ENCODE peak calls at places on chromosomes 13 and 19, in nine cellular contexts. B is A549, T is brain microvascular endothelial cell, A is epithelial cell of proximal tubule, N is mucosa of descending colon, F is neural progenitor cell, J is GM06990, E is psoas muscle, O is fibroblast of pulmonary artery. R is an unnamed sample.

GRCh38 chr13:77990973-77991372 is 72.3 kb upstream of the EDNRB start:
- DNase-seq in O (no peak), J (no peak), A (no peak), T (no peak), F (no peak), N (no peak), E (no peak), B (no peak), R (no peak)

GRCh38 chr13:32001392-32001768 is 30.2 kb upstream of the FRY start:
- DNase-seq in A (no peak), J (peak; percentile 11), F (peak; percentile 61), O (peak; percentile 70), N (peak; percentile 14), B (peak; percentile 40), E (no peak), T (peak; percentile 35), R (peak; percentile 30)

GRCh38 chr13:110371550-110372465 is 64.7 kb downstream of the COL4A2 start:
- DNase-seq in N (no peak), O (peak; percentile 61), B (no peak), E (no peak), T (peak; percentile 64), F (no peak), A (peak; percentile 99), J (peak; percentile 42), R (no peak)

GRCh38 chr13:80873589-80873988 is 532.7 kb upstream of the SPRY2 start:
- DNase-seq in B (no peak), N (peak; percentile 2), J (no peak), E (no peak), T (no peak), O (no peak), A (no peak), F (no peak), R (no peak)

GRCh38 chr13:112449545-112449930 is 73.4 kb downstream of the SPACA7 start:
- DNase-seq in B (no peak), F (no peak), T (no peak), J (no peak), E (peak; percentile 46), O (no peak), N (no peak), A (no peak), R (no peak)

GRCh38 chr19:10471909-10472308 is 31.2 kb downstream of the KEAP1 start:
- DNase-seq in F (no peak), A (no peak), E (no peak), B (peak; percentile 28), J (no peak), O (peak; percentile 64), N (no peak), T (peak; percentile 35), R (no peak)

GRCh38 chr19:7673995-7674667 is 2.8 kb upstream of the MCEMP1 start:
- DNase-seq in J (peak; percentile 64), N (peak; percentile 81), E (peak; percentile 75), B (peak; percentile 47), F (peak; percentile 71), T (peak; percentile 50), A (no peak), O (peak; percentile 55), R (peak; percentile 42)

GRCh38 chr19:54026656-54027055 is 35.2 kb downstream of the CACNG6 start:
- DNase-seq in B (no peak), T (no peak), A (no peak), J (no peak), F (no peak), E (no peak), N (no peak), O (no peak), R (no peak)

GRCh38 chr19:10007811-10008211 is 2.5 kb downstream of the COL5A3 start:
- DNase-seq in B (no peak), F (no peak), N (no peak), T (peak; percentile 51), O (peak; percentile 57), E (peak; percentile 68), J (no peak), A (no peak), R (no peak)

GRCh38 chr13:112442483-112443090 is 66.4 kb downstream of the SPACA7 start:
- DNase-seq in E (peak; percentile 19), A (no peak), B (no peak), J (no peak), N (no peak), T (no peak), O (peak; percentile 10), F (peak; percentile 29), R (no peak)

GRCh38 chr19:28631931-28632330 is 581.0 kb downstream of the UQCRFS1 start:
- DNase-seq in J (no peak), O (no peak), F (no peak), N (no peak), A (no peak), E (no peak), T (no peak), B (no peak), R (no peak)

GRCh38 chr13:51249254-51249653 is 27.1 kb downstream of the FAM124A start:
- DNase-seq in B (no peak), J (no peak), F (no peak), N (no peak), E (no peak), T (no peak), O (no peak), A (no peak), R (no peak)

GRCh38 chr13:29676941-29677452 is 81.5 kb upstream of the SLC7A1 start:
- DNase-seq in B (no peak), J (no peak), A (no peak), O (no peak), F (peak; percentile 7), N (peak; percentile 48), E (no peak), T (no peak), R (no peak)

GRCh38 chr13:113907637-113908617 is 44.1 kb upstream of the GAS6 start:
- DNase-seq in E (no peak), T (no peak), A (no peak), O (peak; percentile 44), N (peak; percentile 16), F (no peak), B (no peak), J (no peak), R (peak; percentile 35)

GRCh38 chr19:18495204-18495911 is 26.5 kb downstream of the ELL start:
- DNase-seq in O (no peak), A (no peak), E (no peak), F (peak; percentile 62), B (no peak), N (no peak), J (no peak), T (no peak), R (no peak)

GRCh38 chr19:18494267-18494607 is 27.6 kb downstream of the ELL start:
- DNase-seq in E (no peak), B (no peak), N (no peak), J (no peak), O (no peak), A (no peak), F (no peak), T (peak; percentile 28), R (no peak)

GRCh38 chr19:18499055-18499775 is 22.7 kb downstream of the ELL start:
- DNase-seq in T (no peak), F (no peak), E (no peak), A (no peak), O (no peak), N (no peak), B (no peak), J (no peak), R (no peak)

GRCh38 chr19:18496167-18496979 is 25.5 kb downstream of the ELL start:
- DNase-seq in N (peak; percentile 67), E (no peak), F (no peak), A (peak; percentile 47), O (peak; percentile 51), T (peak; percentile 61), B (no peak), J (no peak), R (no peak)

DNA sequence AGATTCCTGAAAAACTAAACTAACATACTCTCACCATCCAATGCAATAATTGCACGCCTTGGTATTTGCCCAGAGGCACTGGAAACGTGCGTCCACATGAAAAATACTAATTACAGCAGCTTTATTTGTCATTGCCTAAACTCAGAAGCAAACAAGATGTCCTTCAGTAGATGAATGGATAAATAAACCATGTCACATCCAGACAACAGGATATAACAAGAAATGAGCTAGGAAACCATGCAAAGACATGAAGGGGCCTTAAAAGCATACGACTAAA is 25.0 kb downstream of the ELL start:
- DNase-seq in E (no peak), N (no peak), F (no peak), B (no peak), J (no peak), O (no peak), A (no peak), T (no peak), R (no peak)
- H3K4me3 ChIP-seq in E (no peak overlapping the region), N (no peak overlapping the region), F (no peak overlapping the region), B (no peak overlapping the region), J (no peak overlapping the region), O (no peak overlapping the region), A (no peak overlapping the region), T (no peak overlapping the region), R (no peak overlapping the region)

DNA sequence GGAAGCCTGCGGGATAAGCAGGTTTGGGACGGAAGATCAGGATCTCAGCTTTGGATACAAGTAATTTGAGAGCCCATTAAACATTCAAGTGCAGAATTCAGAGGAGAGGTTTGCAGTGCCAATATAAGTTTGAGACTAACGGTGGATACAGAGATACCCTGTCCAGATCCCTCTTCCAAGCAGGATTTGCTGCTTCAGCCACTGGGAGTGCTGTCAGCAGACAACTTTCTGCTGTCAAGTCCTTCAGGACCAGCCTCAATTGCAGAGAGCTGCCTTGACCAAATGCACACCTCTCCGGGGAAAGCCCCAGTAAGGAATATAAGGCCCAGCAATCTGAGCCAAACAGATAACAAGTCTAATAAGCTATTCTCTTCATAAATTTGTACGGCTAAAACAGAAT is 46.1 kb upstream of the ZNF780A start:
- DNase-seq in B (no peak), J (no peak), T (no peak), F (no peak), A (no peak), O (no peak), N (no peak), E (no peak), R (no peak)
- TF ChIP-seq CTCF in B (peak; percentile 8), J (no peak), T (peak; percentile 37), F (no peak), A (peak; percentile 17), O (peak; percentile 6), N (no peak), E (no peak), R (no peak)

GRCh38 chr19:45598267-45599011 is 3.6 kb downstream of the GPR4 start:
- DNase-seq in B (no peak), F (no peak), O (peak; percentile 57), N (no peak), J (no peak), E (no peak), T (no peak), A (no peak), R (no peak)
- H3K4me3 ChIP-seq in B (peak overlapping the region; percentile 25), F (no peak overlapping the region), O (peak overlapping the region; percentile 15), N (no peak overlapping the region), J (no peak overlapping the region), E (peak overlapping the region; percentile 44), T (peak overlapping the region; percentile 15), A (no peak overlapping the region), R (no peak overlapping the region)

DNA sequence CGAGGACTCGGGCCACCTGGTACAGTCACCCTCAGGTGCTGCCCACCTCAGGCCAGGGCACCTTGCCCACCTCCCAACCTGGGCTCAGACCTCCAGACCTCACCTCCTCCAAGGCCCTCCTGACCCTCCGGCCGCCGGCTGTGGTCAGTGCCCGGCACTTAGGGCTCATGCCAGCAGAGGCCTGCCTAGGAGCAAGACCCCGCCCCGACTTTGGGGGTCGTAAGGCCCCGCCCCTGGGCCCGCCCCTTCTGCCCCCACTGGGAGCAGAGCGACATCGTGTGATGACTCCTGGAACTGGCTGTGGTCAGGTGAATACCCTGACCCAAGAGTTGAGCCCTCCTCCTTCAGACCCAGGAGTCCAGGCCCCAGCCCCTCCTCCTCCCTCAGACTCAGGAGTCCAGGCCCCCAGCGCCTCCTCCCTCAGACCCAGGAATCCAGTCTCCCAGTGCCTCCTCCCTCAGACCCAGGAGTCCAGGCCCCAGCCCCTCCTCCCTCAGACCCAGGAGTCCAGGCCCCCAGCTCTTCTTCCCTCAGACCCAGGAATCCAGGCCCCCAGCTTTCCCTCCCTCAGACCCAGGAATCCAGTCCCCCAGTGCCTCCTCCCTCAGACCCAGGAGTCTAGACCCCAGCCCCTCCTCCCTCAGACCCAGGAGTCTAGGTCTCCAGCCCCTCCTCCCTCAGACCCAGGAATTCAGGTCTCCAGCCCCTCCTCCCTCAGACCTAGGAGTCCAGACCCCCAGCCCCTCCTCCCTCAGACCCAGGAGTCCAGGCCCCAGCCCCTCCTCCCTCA is at the start of gene SBK2:
- DNase-seq in B (no peak), E (no peak), F (peak; percentile 96), O (no peak), N (no peak), T (no peak), J (no peak), A (no peak), R (no peak)
- TF ChIP-seq CTCF in B (peak; percentile 41), E (peak; percentile 16), F (peak; percentile 71), O (peak; percentile 8), N (no peak), T (peak; percentile 45), J (peak; percentile 15), A (peak; percentile 34), R (peak; percentile 16)